ENCODE peak calls at places on chromosomes 3 and 15, in nine cellular contexts. V, Z, K, N, B, W, H, C and R are unnamed samples. For H3K4me1, the result is how much of the 10 kb centered on the place peaks cover.

GRCh38 chr3:79202471-79203143 is 565.2 kb downstream of the ROBO1 start:
- DNase-seq in V (no peak), Z (no peak), K (no peak), N (no peak), B (no peak), W (no peak), H (no peak), C (no peak), R (no peak)

GRCh38 chr3:111910806-111911205 is 51.7 kb downstream of the PHLDB2 start:
- DNase-seq in V (no peak), Z (no peak), K (no peak), N (no peak), B (no peak), W (no peak), H (no peak), C (no peak), R (no peak)

GRCh38 chr3:148238421-148238821 is 459.3 kb upstream of the AGTR1 start:
- DNase-seq in V (no peak), Z (no peak), K (no peak), N (no peak), B (no peak), W (no peak), H (no peak), C (no peak), R (no peak)

GRCh38 chr3:58422756-58423324 is 10.8 kb downstream of the PDHB start:
- DNase-seq in V (no peak), Z (no peak), K (no peak), N (no peak), B (no peak), W (no peak), H (no peak), C (no peak), R (no peak)

GRCh38 chr15:65192016-65192415 is 6.9 kb upstream of the CLPX start:
- DNase-seq in V (no peak), Z (no peak), K (no peak), N (no peak), B (no peak), W (no peak), H (no peak), C (no peak), R (no peak)

GRCh38 chr15:39432935-39433334 is 147.9 kb upstream of the THBS1 start:
- DNase-seq in V (no peak), Z (no peak), K (no peak), N (no peak), B (no peak), W (no peak), H (no peak), C (no peak), R (no peak)

GRCh38 chr3:142274908-142275307 is 49.5 kb upstream of the GK5 start:
- DNase-seq in V (no peak), Z (no peak), K (no peak), N (no peak), B (no peak), W (no peak), H (no peak), C (no peak), R (no peak)

GRCh38 chr3:179016979-179017670 is 54.5 kb downstream of the ZMAT3 start:
- DNase-seq in V (no peak), Z (no peak), K (no peak), N (no peak), B (no peak), W (no peak), H (no peak), C (no peak), R (no peak)

GRCh38 chr3:12476238-12476897 is 7.9 kb upstream of the TSEN2 start:
- DNase-seq in V (no peak), Z (no peak), K (no peak), N (no peak), B (no peak), W (no peak), H (no peak), C (no peak), R (no peak)

GRCh38 chr3:30664449-30664848 is 58.0 kb downstream of the TGFBR2 start:
- DNase-seq in V (peak), Z (peak), K (no peak), N (no peak), B (no peak), W (no peak), H (no peak), C (no peak), R (no peak)

GRCh38 chr3:78351338-78351737 is 1311.4 kb downstream of the ROBO2 start:
- DNase-seq in V (no peak), Z (no peak), K (no peak), N (no peak), B (no peak), W (no peak), H (no peak), C (no peak), R (no peak)

GRCh38 chr3:57556459-57557087 is 499 bp downstream of the PDE12 start:
- DNase-seq in V (no peak), Z (peak), K (no peak), N (no peak), B (no peak), W (no peak), H (peak), C (no peak), R (no peak)

GRCh38 chr3:185797993-185798830 is 26.6 kb downstream of the IGF2BP2 start:
- DNase-seq in V (no peak), Z (no peak), K (no peak), N (no peak), B (no peak), W (no peak), H (no peak), C (no peak), R (no peak)

GRCh38 chr3:65483475-65483874 is 555.2 kb downstream of the MAGI1 start:
- DNase-seq in V (no peak), Z (no peak), K (peak), N (peak), B (peak), W (peak), H (peak), C (peak), R (no peak)

DNA sequence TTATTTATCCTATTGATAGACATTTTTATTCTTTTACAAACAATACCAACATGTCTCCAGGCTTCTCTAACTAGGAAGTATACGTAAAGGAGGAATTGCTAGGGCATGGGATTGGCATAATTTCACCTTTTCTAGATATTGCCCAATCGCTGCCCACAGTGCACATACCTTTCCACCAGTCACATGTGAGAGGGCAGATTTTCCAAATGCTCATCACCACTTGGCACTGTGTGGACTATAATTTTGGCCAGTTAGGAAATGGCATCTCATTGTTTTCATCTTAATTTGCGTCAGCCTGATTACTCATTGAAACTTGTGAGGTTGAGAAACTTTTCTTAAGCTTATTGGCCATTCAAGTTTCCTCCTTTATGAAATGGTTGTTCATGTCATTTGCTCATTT is 57.4 kb upstream of the POLR2M start:
- DNase-seq in V (no peak), Z (no peak), K (no peak), N (no peak), B (peak), W (no peak), H (no peak), C (no peak), R (no peak)
- H3K4me3 ChIP-seq in V (no peak), Z (no peak), K (no peak), N (no peak), B (no peak), W (no peak), H (no peak), C (no peak), R (no peak)

DNA sequence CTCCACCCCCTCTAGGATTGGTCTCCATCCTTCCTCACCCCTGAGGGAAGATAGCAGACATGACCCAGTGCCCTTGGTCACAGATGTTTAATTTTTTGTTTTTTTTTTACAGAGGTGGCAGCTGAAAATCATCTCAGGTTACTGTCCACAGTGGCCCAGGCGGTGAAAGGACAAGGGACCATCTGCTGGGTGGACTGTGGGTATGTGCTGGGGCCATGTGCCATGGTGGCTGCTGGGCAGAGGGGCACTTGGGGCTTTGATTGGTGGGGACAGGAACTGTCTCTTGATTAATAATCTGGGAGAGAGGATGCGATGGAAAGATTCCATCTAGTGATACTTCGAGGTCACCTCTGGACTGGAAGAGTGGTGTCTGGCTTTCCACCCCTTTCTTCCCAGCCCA is 25.4 kb downstream of the PDIA5 start:
- DNase-seq in V (no peak), Z (no peak), K (peak), N (no peak), B (no peak), W (no peak), H (no peak), C (no peak), R (no peak)
- H3K4me1 ChIP-seq in V (under half), Z (under half), K (under half), N (under half), B (under half), W (under half), H (under half), C (under half), R (under half)

GRCh38 chr3:127820221-127820870 is 2.0 kb downstream of the MGLL start:
- DNase-seq in V (no peak), Z (no peak), K (peak), N (no peak), B (no peak), W (no peak), H (no peak), C (peak), R (no peak)

GRCh38 chr3:127817331-127817821 is 4.9 kb downstream of the MGLL start:
- DNase-seq in V (no peak), Z (no peak), K (peak), N (no peak), B (peak), W (no peak), H (no peak), C (peak), R (no peak)

GRCh38 chr3:127819656-127820055 is 2.7 kb downstream of the MGLL start:
- DNase-seq in V (no peak), Z (no peak), K (peak), N (no peak), B (no peak), W (no peak), H (no peak), C (no peak), R (no peak)

GRCh38 chr3:127820871-127821853 is 1.2 kb downstream of the MGLL start:
- DNase-seq in V (no peak), Z (no peak), K (peak), N (no peak), B (no peak), W (peak), H (no peak), C (peak), R (no peak)

GRCh38 chr3:127819086-127819485 is 3.2 kb downstream of the MGLL start:
- DNase-seq in V (no peak), Z (no peak), K (peak), N (no peak), B (no peak), W (no peak), H (no peak), C (no peak), R (no peak)
- H3K27ac ChIP-seq in V (no peak), Z (no peak), K (no peak), N (no peak), B (no peak), W (peak), H (no peak), C (no peak), R (no peak)

DNA sequence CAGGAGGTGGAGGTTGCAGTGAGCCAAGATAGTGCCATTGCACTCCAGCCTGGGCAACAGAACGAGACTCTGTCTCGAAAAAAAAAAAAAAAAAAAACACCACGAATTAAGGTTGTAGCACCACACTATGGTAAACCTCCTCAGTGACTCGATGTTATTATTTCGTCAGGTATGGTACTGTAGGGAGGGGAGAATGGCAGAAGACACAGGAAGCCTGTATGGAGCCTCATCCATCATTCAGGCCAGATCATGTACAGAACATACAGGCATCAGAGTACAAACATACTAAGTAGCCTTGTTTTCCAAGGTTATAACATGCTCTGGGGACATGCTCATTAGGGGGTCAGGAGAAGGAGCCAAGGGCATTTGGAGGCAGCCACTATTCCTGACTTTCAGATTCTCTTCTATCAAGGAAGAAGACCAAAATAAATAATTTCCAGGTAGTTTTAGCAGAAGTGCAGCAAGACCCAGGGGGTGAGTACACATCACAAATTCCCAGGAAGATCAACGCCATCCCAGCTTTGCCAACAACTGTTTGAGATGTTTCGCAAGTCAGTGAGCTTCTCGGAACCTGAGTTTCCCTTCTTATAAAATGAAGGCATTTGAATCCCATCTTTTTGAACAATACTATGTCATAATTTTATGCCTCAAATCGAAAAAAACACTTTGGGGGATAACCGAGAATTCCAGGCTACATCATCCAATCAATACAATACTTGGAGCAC is 79.8 kb downstream of the FOXP1 start:
- DNase-seq in V (no peak), Z (no peak), K (no peak), N (no peak), B (peak), W (no peak), H (no peak), C (no peak), R (no peak)
- H3K4me3 ChIP-seq in V (no peak), Z (no peak), K (no peak), N (no peak), B (peak), W (no peak), H (no peak), C (no peak), R (no peak)

DNA sequence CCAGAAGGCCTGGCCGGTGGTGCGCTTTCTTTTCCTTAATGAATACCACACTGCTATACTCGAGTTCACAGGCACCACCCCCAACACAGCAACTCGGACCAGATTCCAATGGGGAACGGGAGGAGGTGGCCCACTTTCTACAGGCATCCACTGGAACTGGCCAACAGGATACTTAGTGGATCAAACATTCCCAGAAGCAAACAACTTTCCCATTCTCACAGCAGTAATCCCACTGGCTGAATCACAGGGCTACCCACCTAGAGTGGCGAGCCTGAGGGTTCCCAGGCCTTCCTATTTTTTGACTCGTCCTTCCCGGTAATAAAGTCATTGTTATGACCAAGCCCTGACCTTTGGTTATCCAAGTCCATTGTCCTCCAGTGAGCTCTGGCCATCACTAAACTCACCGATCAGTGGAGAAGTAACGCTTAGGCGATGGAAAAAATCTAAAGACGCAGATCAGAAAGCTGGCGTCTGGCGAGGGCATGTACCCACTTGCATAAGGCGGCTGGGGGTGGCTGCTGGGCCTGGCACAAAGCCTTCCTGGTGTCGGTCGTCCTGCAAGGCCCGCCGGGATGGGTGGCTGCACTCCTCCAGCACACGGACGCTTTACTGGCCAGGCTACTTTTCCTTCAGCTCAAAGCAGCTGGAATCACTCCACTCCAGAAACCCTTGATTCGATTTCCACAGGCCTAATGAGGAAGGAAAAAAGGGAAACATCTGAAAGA is 1.2 kb downstream of the EOGT start:
- DNase-seq in V (no peak), Z (no peak), K (peak), N (peak), B (peak), W (peak), H (peak), C (no peak), R (no peak)
- H3K4me1 ChIP-seq in V (under half), Z (under half), K (under half), N (under half), B (under half), W (under half), H (under half), C (under half), R (under half)

DNA sequence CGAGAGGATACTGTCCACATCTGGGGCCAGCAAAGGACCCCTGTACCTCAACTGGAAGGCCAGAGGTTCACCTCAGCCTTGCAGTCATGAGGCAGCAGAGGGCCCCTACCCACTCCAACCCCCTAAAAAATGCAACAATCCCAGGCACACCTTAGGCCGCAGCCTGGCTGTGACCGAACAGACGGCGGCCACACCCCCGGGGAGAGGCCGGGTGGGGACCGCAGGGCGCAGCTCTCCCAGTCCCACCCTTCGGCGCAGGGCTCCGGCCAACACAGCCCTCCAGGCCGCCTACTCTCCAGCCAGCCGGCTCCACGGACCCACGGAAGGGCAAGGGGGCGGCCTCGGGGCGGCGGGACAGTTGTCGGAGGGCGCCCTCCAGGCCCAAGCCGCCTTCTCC is 457 bp upstream of the DNAJA4 start:
- DNase-seq in V (no peak), Z (no peak), K (no peak), N (no peak), B (no peak), W (no peak), H (no peak), C (no peak), R (no peak)
- H3K27ac ChIP-seq in V (peak), Z (peak), K (no peak), N (peak), B (no peak), W (peak), H (no peak), C (peak), R (peak)

GRCh38 chr3:143784446-143784845 is 63.8 kb downstream of the SLC9A9 start:
- DNase-seq in V (no peak), Z (no peak), K (no peak), N (no peak), B (peak), W (no peak), H (no peak), C (no peak), R (no peak)

GRCh38 chr3:143783856-143784370 is 64.4 kb downstream of the SLC9A9 start:
- DNase-seq in V (no peak), Z (no peak), K (no peak), N (no peak), B (no peak), W (no peak), H (no peak), C (no peak), R (no peak)

DNA sequence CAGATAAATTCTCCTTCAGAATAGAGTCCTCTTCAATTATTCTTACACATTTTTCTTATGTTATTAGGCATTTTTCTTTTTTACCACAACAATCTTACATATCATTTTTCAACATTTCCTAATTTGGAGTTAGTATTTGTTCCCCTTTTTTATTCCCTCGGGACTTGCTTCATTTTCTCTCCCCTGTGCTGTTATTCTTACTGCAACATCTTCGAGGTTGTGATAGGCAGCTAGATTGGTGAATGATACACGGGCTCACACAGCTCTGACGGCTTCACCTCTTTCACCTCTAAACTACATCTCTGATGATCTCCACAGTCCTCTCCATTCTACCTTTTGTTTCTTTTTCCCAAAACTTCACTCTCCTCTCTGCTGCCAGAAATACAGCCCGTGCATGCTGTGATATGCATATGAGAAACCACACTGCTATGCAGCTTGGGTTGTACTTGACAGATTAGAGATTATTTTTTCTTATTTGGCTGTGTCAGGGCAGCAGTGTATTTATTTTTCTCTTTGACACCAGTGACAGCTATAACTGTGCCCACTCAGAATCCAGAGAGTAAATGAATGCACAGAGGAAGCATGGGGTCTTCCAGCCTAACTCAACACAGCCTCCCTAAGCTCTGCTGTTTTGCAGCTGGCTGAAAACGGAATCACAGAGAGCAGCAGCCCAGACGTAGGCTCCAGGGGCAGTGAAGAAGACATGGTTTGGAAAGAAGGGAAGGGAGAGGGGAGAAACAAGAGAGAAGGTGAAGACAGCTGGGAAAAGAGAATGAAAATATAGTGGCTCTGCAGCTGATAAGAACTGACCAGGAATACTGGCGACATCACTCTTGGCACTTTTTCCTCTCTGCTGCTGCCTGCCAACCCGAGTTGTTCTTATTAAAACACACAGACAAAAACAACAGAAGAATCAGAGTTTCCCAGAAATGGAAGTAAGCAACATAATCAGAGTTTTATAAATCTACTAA is 61.8 kb downstream of the SLC9A9 start:
- DNase-seq in V (no peak), Z (no peak), K (no peak), N (no peak), B (no peak), W (no peak), H (peak), C (peak), R (no peak)
- H3K4me3 ChIP-seq in V (no peak), Z (no peak), K (no peak), N (peak), B (no peak), W (no peak), H (peak), C (no peak), R (no peak)